ENCODE peak calls at places on chromosome 17, in five cellular contexts. J is psoas muscle, K is Peyer's patch, V is tibial nerve, S is thoracic aorta. D is an unnamed sample.

GRCh38 chr17:62761884-62762283 is 46.2 kb downstream of the MARCHF10 start:
- DNase-seq in S (no peak), V (no peak), J (no peak), K (no peak), D (no peak)

GRCh38 chr17:80160536-80160935 is 9.3 kb upstream of the CARD14 start:
- DNase-seq in J (no peak), S (no peak), K (no peak), V (no peak), D (no peak)

GRCh38 chr17:42017866-42018200 is 594 bp upstream of the DNAJC7 start:
- DNase-seq in S (no peak), V (no peak), J (no peak), K (no peak), D (no peak)

GRCh38 chr17:60559995-60560859 is 34.2 kb upstream of the APPBP2 start:
- DNase-seq in K (no peak), J (no peak), V (no peak), S (no peak), D (no peak)

GRCh38 chr17:58120195-58120822 is 27.9 kb upstream of the OR4D1 start:
- DNase-seq in S (no peak), J (no peak), V (peak), K (no peak), D (no peak)

GRCh38 chr17:38464723-38465419 is 36.6 kb downstream of the ARHGAP23 start:
- DNase-seq in S (no peak), V (peak), K (peak), J (peak), D (peak)

GRCh38 chr17:61997649-61998048 is 67.4 kb downstream of the MED13 start:
- DNase-seq in S (no peak), K (no peak), J (no peak), V (no peak), D (no peak)

GRCh38 chr17:64399071-64399766 is 8.6 kb upstream of the PECAM1 start:
- DNase-seq in J (no peak), S (no peak), K (no peak), V (no peak), D (no peak)

GRCh38 chr17:16239931-16240330 is 22.9 kb downstream of the PIGL start:
- DNase-seq in K (no peak), S (no peak), J (no peak), V (no peak), D (no peak)

GRCh38 chr17:9403207-9403606 is 172.4 kb downstream of the STX8 start:
- DNase-seq in J (no peak), K (no peak), V (no peak), S (no peak), D (no peak)

GRCh38 chr17:19933221-19933620 is 44.4 kb downstream of the AKAP10 start:
- DNase-seq in V (no peak), J (no peak), K (no peak), S (no peak), D (no peak)

GRCh38 chr17:41326173-41327145 is 10.9 kb upstream of the KRTAP17-1 start:
- DNase-seq in S (no peak), K (no peak), V (no peak), J (no peak), D (no peak)

GRCh38 chr17:40121191-40121885 is 433 bp upstream of the MSL1 start:
- DNase-seq in J (peak), S (no peak), V (peak), K (no peak), D (peak)

GRCh38 chr17:81898029-81898866 is 3.8 kb upstream of the NPB start:
- DNase-seq in J (no peak), V (no peak), S (no peak), K (no peak), D (no peak)

GRCh38 chr17:81901167-81902022 is 643 bp upstream of the NPB start:
- DNase-seq in J (no peak), S (no peak), V (no peak), K (no peak), D (no peak)

GRCh38 chr17:81900181-81900820 is 1.7 kb upstream of the NPB start:
- DNase-seq in J (no peak), K (no peak), V (no peak), S (no peak), D (no peak)

GRCh38 chr17:81898885-81899284 is 3.2 kb upstream of the NPB start:
- DNase-seq in V (no peak), J (no peak), S (no peak), K (no peak), D (no peak)

DNA sequence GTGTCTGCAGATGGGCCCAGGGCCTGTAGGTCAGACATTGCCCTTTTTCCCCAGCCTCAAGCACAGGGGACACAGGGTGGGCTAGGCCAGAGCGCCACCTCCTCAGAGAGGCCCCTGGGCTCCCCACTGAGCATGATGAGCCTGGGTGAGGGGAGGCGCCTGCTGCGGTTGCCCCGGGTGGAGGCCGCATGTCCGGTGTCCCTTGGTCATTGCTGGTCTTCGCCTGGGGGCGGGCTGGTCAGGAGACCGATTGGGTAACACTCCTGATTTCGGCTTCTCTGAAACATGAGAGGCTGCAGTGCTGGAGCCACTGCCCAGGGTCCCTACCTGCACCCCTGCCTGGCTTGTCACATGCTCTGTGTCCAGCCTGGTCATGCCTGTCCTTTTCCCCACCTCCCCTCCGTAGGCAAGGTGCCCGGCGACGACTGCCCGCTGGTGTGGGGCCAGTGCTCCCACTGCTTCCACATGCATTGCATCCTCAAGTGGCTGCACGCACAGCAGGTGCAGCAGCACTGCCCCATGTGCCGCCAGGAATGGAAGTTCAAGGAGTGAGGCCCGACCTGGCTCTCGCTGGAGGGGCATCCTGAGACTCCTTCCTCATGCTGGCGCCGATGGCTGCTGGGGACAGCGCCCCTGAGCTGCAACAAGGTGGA is 2.4 kb upstream of the NPB start:
- DNase-seq in J (no peak), S (no peak), K (no peak), V (no peak), D (no peak)
- H3K27ac ChIP-seq in J (no peak), S (no peak), K (no peak), V (no peak), D (no peak)

GRCh38 chr17:81829858-81830257 is 3.2 kb downstream of the MCRIP1 start:
- DNase-seq in J (no peak), S (no peak), V (no peak), K (no peak), D (no peak)

GRCh38 chr17:81832608-81833159 is 407 bp downstream of the MCRIP1 start:
- DNase-seq in J (peak), S (no peak), K (peak), V (peak), D (no peak)

GRCh38 chr17:81831957-81832607 is 1.0 kb downstream of the MCRIP1 start:
- DNase-seq in V (no peak), S (no peak), K (peak), J (peak), D (no peak)

GRCh38 chr17:81833160-81833920 is at the start of gene MCRIP1:
- DNase-seq in K (peak), V (peak), S (peak), J (peak), D (peak)

DNA sequence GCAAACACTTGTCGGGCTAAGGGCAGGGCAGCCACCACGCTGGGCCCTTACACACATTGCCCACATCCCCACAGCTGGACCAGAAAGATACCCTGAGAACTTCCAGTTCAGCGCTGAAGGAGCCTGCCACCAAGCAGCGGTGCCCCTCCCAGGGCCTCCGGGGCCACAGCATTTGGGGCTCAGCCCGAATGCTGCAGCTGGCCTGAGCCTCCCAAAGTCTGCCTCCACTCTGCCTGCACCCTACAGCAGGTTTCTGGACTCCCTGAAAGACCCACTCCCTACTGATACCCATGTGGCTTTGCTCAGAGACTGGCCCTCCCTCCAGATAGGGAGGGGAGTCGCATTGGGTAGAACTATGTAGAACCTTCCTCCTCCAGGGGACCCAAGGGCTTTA is 1.5 kb downstream of the MCRIP1 start:
- DNase-seq in K (no peak), V (no peak), J (no peak), S (no peak), D (no peak)
- H3K27ac ChIP-seq in K (no peak), V (peak), J (peak), S (peak), D (peak)

DNA sequence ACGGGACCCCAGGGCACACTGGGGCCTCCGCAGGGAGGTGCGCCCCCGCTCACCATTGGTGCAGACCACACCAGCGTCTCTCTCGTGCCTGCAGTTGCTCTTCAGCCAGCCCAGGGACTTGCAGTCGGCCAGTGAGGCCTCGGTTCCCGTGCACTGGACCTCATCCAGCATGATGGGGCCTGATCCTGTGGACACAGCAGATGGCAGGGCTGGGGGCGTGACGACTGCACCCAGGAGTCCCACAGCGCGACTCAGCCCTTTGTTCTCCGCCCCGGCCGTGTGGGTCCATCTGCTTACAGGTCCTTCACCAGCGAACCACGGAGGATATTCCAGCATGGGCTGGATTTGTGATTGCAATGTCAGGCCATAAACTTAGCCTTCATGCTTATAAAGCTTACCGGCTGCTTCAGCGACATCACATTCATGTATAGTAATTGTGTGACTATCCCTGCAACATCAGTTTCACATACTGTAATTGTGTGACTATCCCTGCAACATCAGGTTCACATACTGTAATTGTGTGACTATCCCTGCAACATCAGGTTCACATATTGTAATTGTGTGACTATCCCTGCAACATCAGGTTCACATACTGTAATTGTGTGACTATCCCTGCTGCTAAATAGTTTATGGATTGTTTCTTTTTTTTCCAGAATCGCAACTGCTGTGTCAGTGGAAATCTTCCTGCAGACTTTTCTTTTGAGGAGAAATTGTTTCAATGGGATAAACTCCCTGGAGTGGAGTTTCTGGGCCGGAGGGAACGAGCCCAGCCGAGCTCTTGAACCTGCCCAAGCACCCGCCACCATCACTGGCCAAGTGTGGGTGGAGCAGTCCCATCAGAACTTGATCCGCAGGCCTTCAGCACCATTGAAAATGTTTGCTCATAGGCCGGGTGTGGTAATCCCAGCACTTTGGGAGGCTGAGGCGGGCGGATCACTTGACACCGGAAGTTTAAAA is 4.8 kb downstream of the LGALS3BP start:
- DNase-seq in V (peak), K (no peak), J (peak), S (peak), D (no peak)
- H3K27ac ChIP-seq in V (peak), K (no peak), J (peak), S (peak), D (peak)

DNA sequence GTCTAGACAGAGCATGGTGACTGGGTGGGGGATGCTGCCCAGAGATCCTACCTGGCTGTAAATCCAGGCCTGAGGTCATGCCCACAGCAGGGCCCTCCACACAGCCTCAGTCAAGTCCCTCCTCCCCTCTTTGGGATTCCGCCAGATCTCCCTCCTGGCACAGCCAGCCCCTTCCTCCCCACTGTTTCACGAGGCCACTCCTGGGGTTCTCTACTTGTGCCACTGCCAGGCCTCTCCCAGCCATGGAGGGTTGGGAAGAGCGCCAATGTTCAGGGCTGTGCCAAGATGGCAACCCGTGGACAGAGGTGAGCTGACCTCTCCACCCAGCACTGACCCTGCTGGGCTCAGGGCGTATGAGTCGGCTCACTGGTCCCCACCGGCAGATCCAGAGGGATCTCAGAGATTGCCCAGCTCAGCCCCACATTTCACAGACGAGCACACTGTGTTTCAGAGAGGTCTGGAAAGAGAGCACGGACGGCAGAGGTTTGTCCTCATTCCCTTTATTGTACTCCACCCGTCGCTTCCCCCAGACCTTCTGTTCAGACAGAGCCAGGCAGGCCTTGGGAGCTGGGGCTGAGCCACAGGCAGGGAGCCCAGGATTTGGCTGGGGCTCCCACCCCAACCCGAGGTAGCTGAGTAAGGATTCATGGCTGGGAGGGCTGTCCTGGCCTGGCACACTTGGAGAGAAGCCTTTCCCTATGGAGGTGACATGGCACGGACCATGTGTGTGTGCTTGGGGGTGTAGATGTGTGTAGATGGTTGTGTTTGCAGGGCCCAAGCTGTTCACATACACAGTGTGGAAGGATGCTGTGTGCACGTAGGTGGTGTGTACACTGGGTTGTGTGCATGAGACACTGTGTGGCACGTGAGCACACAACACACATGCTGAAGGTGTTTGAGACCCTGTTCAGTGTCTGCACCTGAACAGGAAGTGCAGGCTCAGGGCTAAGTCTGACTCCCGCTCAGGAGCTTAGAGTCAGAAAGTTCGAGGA is 3.6 kb upstream of the CAMKK1 start:
- DNase-seq in K (no peak), J (no peak), V (no peak), S (no peak), D (no peak)
- H3K27ac ChIP-seq in K (no peak), J (no peak), V (no peak), S (no peak), D (no peak)

GRCh38 chr17:50817838-50818237 is 17.5 kb upstream of the WFIKKN2 start:
- DNase-seq in V (no peak), S (no peak), J (no peak), K (no peak), D (no peak)

GRCh38 chr17:50820651-50821050 is 14.7 kb upstream of the WFIKKN2 start:
- DNase-seq in J (peak), K (no peak), S (no peak), V (no peak), D (no peak)

GRCh38 chr17:50815400-50815799 is 20.0 kb upstream of the WFIKKN2 start:
- DNase-seq in K (no peak), J (no peak), S (no peak), V (no peak), D (no peak)

GRCh38 chr17:50818266-50818665 is 17.1 kb upstream of the WFIKKN2 start:
- DNase-seq in S (no peak), V (no peak), K (no peak), J (no peak), D (no peak)

GRCh38 chr17:50817142-50817751 is 18.1 kb upstream of the WFIKKN2 start:
- DNase-seq in J (peak), V (peak), K (peak), S (no peak), D (peak)
- H3K27ac ChIP-seq in J (no peak), V (no peak), K (no peak), S (no peak), D (no peak)

GRCh38 chr17:77660524-77660923 is 298.0 kb upstream of the TNRC6C start:
- DNase-seq in J (no peak), S (no peak), V (no peak), K (no peak), D (no peak)
- H3K27ac ChIP-seq in J (no peak), S (no peak), V (no peak), K (no peak), D (no peak)

DNA sequence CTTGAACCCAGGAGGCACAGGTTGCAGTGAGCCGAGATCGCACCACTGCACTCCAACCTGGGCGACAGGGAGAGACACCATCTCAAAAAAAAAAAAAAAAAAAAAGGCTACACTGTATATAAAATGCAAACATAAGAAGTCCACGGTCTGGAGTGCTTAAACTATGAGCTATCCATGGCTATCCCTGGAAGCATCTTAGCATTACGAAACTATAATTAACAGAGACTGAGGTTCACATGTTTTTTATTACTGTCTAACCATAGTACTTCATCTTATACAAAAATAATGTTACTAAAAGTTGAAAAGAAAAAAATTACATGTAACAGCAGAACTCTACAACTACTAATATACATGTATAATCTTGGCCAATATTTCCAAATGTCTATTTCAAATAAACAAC is 32.8 kb downstream of the HELZ start:
- DNase-seq in J (no peak), K (no peak), S (no peak), V (no peak), D (no peak)
- H3K27ac ChIP-seq in J (no peak), K (no peak), S (no peak), V (no peak), D (no peak)

GRCh38 chr17:82890926-82891678 is 51.3 kb upstream of the ZNF750 start:
- DNase-seq in K (no peak), J (no peak), S (no peak), V (no peak), D (no peak)

GRCh38 chr17:82887255-82888164 is 47.7 kb upstream of the ZNF750 start:
- DNase-seq in S (no peak), V (no peak), K (no peak), J (no peak), D (no peak)

GRCh38 chr17:82889496-82890338 is 49.9 kb upstream of the ZNF750 start:
- DNase-seq in S (no peak), V (no peak), J (no peak), K (no peak), D (no peak)

GRCh38 chr17:82890339-82890730 is 50.5 kb upstream of the ZNF750 start:
- DNase-seq in K (no peak), J (peak), S (no peak), V (no peak), D (no peak)

GRCh38 chr17:82888583-82889495 is 49.0 kb upstream of the ZNF750 start:
- DNase-seq in K (no peak), J (peak), S (no peak), V (no peak), D (no peak)
- H3K27ac ChIP-seq in K (no peak), J (peak), S (no peak), V (no peak), D (no peak)

GRCh38 chr17:74431568-74432483 is at the start of gene GPRC5C:
- DNase-seq in S (no peak), J (peak), K (peak), V (peak), D (no peak)

GRCh38 chr17:74437702-74438101 is 5.8 kb downstream of the GPRC5C start:
- DNase-seq in S (no peak), J (no peak), K (no peak), V (no peak), D (no peak)

GRCh38 chr17:74432484-74433391 is 850 bp downstream of the GPRC5C start:
- DNase-seq in S (no peak), J (no peak), K (no peak), V (no peak), D (no peak)

GRCh38 chr17:74433421-74434121 is 1.7 kb downstream of the GPRC5C start:
- DNase-seq in J (no peak), V (no peak), S (no peak), K (no peak), D (no peak)

GRCh38 chr17:74435775-74436359 is 4.0 kb downstream of the GPRC5C start:
- DNase-seq in J (no peak), V (no peak), S (no peak), K (no peak), D (no peak)
- H3K27ac ChIP-seq in J (peak), V (no peak), S (peak), K (no peak), D (no peak)

DNA sequence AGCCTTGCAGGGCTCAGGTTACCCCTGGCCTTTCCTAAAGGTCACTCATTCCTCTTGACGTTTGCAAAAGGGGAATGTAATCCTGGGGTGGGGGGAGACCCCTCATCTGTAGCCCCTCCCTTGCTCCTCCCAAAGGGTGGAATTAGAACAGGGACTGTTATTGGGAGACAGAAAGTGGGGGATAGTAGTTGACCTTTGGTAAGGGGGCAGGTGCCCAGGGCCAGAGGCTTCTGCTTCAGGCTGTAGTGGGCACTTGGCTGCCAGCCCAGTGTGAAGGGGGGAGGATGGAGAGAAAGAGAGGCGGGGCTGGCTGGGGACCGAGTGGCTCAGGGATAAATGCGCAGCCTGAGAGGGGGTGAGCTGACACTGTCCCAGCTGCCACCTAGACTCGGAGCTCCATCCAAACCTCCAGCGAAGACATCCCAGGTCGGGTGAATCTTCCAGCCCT is at the start of gene ENO3:
- DNase-seq in V (no peak), J (peak), S (no peak), K (no peak), D (no peak)
- H3K27ac ChIP-seq in V (peak), J (peak), S (peak), K (peak), D (peak)